ENCODE peak calls at places on chromosomes 2 and 18, in seven cellular contexts. One of them, this sample, is unnamed. For H3K4me1, the result is how much of the 10 kb centered on the place peaks cover.

GRCh38 chr18:864872-865273 is 39.8 kb upstream of the ADCYAP1 start:
- DNase-seq in MM.1S: peak
- DNase-seq in cardiac muscle cell: peak
- DNase-seq in K562: peak
- DNase-seq in uterus: peak
- DNase-seq in tibial artery: peak
- DNase-seq in aorta: peak
- DNase-seq in this sample: peak

GRCh38 chr2:68620762-68621161 is 22.6 kb upstream of the PROKR1 start:
- DNase-seq in MM.1S: no peak
- DNase-seq in cardiac muscle cell: no peak
- DNase-seq in K562: no peak
- DNase-seq in uterus: no peak
- DNase-seq in tibial artery: no peak
- DNase-seq in aorta: no peak
- DNase-seq in this sample: peak

GRCh38 chr18:55265916-55266488 is 306.7 kb upstream of the CCDC68 start:
- DNase-seq in MM.1S: no peak
- DNase-seq in cardiac muscle cell: peak
- DNase-seq in K562: no peak
- DNase-seq in uterus: no peak
- DNase-seq in tibial artery: no peak
- DNase-seq in aorta: no peak
- DNase-seq in this sample: peak

GRCh38 chr2:36611316-36611990 is 13.5 kb upstream of the FEZ2 start:
- DNase-seq in MM.1S: no peak
- DNase-seq in cardiac muscle cell: no peak
- DNase-seq in K562: no peak
- DNase-seq in uterus: no peak
- DNase-seq in tibial artery: no peak
- DNase-seq in aorta: no peak
- DNase-seq in this sample: no peak

GRCh38 chr2:44450082-44450481 is 88.3 kb downstream of the CAMKMT start:
- DNase-seq in MM.1S: no peak
- DNase-seq in cardiac muscle cell: no peak
- DNase-seq in K562: no peak
- DNase-seq in uterus: no peak
- DNase-seq in tibial artery: no peak
- DNase-seq in aorta: no peak
- DNase-seq in this sample: no peak

GRCh38 chr2:199273043-199273647 is 184.6 kb downstream of the SATB2 start:
- DNase-seq in MM.1S: no peak
- DNase-seq in cardiac muscle cell: peak
- DNase-seq in K562: no peak
- DNase-seq in uterus: no peak
- DNase-seq in tibial artery: no peak
- DNase-seq in aorta: no peak
- DNase-seq in this sample: peak

GRCh38 chr2:2591542-2591940 is 260.5 kb upstream of the MYT1L start:
- DNase-seq in MM.1S: no peak
- DNase-seq in cardiac muscle cell: no peak
- DNase-seq in K562: no peak
- DNase-seq in uterus: no peak
- DNase-seq in tibial artery: no peak
- DNase-seq in aorta: no peak
- DNase-seq in this sample: no peak

GRCh38 chr2:38254796-38255195 is 122.3 kb downstream of the ATL2 start:
- DNase-seq in MM.1S: no peak
- DNase-seq in cardiac muscle cell: no peak
- DNase-seq in K562: no peak
- DNase-seq in uterus: no peak
- DNase-seq in tibial artery: no peak
- DNase-seq in aorta: no peak
- DNase-seq in this sample: no peak

GRCh38 chr2:145006957-145007672 is 487.2 kb upstream of the ZEB2 start:
- DNase-seq in MM.1S: no peak
- DNase-seq in cardiac muscle cell: peak
- DNase-seq in K562: no peak
- DNase-seq in uterus: peak
- DNase-seq in tibial artery: peak
- DNase-seq in aorta: peak
- DNase-seq in this sample: no peak
- H3K27ac ChIP-seq in MM.1S: no peak
- H3K27ac ChIP-seq in cardiac muscle cell: no peak
- H3K27ac ChIP-seq in K562: no peak
- H3K27ac ChIP-seq in uterus: peak
- H3K27ac ChIP-seq in tibial artery: peak
- H3K27ac ChIP-seq in aorta: peak
- H3K27ac ChIP-seq in this sample: no peak

DNA sequence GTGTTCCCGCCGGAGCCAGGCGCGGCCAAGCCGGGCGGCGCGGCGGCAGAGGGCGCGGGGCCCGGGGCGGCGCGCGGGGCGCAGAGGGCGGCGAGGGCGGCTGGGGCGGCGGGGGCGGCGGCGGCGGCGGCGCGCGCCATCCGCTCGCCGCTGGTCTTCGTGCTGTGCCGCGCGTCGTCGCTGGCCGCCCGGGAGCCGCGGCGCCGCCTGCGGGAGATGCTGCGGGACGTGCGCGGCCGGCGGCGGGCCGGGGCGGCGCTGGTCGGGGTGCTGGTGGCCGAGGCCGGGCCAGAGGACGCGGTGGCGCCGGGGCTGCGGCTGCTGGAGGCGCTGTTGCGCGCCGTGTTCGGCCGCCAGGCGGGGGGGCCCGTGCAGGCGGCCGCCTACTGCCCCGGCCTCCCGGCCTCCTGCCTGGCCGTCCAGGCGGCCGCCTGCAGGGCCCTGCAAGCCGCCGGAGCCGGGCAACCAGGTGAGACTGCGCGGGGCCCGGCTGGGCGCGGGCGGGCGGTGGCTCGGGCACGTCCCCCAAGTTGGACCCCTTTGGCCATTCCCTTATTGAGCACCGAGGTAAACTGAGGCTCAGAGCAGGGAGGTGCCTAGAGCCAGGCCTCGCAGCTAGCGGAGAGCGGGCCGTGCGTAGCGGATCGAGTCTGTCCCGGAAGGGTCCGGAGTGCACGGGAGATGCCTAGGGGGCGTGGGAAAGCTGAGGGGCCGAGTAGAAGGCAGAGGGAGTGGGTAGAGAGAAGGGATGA is 584 bp downstream of the C2orf72 start:
- DNase-seq in MM.1S: no peak
- DNase-seq in cardiac muscle cell: peak
- DNase-seq in K562: no peak
- DNase-seq in uterus: no peak
- DNase-seq in tibial artery: no peak
- DNase-seq in aorta: no peak
- DNase-seq in this sample: no peak
- H3K4me3 ChIP-seq in MM.1S: no peak
- H3K4me3 ChIP-seq in cardiac muscle cell: peak
- H3K4me3 ChIP-seq in K562: no peak
- H3K4me3 ChIP-seq in uterus: no peak
- H3K4me3 ChIP-seq in tibial artery: peak
- H3K4me3 ChIP-seq in aorta: peak
- H3K4me3 ChIP-seq in this sample: no peak

GRCh38 chr2:223589901-223590300 is 12.3 kb downstream of the SCG2 start:
- DNase-seq in MM.1S: no peak
- DNase-seq in cardiac muscle cell: no peak
- DNase-seq in K562: no peak
- DNase-seq in uterus: no peak
- DNase-seq in tibial artery: no peak
- DNase-seq in aorta: no peak
- DNase-seq in this sample: no peak

GRCh38 chr2:223590964-223591363 is 11.2 kb downstream of the SCG2 start:
- DNase-seq in MM.1S: no peak
- DNase-seq in cardiac muscle cell: no peak
- DNase-seq in K562: no peak
- DNase-seq in uterus: no peak
- DNase-seq in tibial artery: no peak
- DNase-seq in aorta: no peak
- DNase-seq in this sample: no peak

GRCh38 chr2:223594259-223594658 is 7.9 kb downstream of the SCG2 start:
- DNase-seq in MM.1S: no peak
- DNase-seq in cardiac muscle cell: no peak
- DNase-seq in K562: no peak
- DNase-seq in uterus: no peak
- DNase-seq in tibial artery: no peak
- DNase-seq in aorta: no peak
- DNase-seq in this sample: no peak

GRCh38 chr2:223588251-223588650 is 13.9 kb downstream of the SCG2 start:
- DNase-seq in MM.1S: no peak
- DNase-seq in cardiac muscle cell: no peak
- DNase-seq in K562: no peak
- DNase-seq in uterus: no peak
- DNase-seq in tibial artery: no peak
- DNase-seq in aorta: no peak
- DNase-seq in this sample: peak

GRCh38 chr2:223591596-223591995 is 10.6 kb downstream of the SCG2 start:
- DNase-seq in MM.1S: no peak
- DNase-seq in cardiac muscle cell: no peak
- DNase-seq in K562: no peak
- DNase-seq in uterus: no peak
- DNase-seq in tibial artery: no peak
- DNase-seq in aorta: no peak
- DNase-seq in this sample: peak
- H3K4me1 ChIP-seq in MM.1S: under half
- H3K4me1 ChIP-seq in cardiac muscle cell: under half
- H3K4me1 ChIP-seq in K562: under half
- H3K4me1 ChIP-seq in uterus: under half
- H3K4me1 ChIP-seq in tibial artery: under half
- H3K4me1 ChIP-seq in aorta: under half
- H3K4me1 ChIP-seq in this sample: under half

DNA sequence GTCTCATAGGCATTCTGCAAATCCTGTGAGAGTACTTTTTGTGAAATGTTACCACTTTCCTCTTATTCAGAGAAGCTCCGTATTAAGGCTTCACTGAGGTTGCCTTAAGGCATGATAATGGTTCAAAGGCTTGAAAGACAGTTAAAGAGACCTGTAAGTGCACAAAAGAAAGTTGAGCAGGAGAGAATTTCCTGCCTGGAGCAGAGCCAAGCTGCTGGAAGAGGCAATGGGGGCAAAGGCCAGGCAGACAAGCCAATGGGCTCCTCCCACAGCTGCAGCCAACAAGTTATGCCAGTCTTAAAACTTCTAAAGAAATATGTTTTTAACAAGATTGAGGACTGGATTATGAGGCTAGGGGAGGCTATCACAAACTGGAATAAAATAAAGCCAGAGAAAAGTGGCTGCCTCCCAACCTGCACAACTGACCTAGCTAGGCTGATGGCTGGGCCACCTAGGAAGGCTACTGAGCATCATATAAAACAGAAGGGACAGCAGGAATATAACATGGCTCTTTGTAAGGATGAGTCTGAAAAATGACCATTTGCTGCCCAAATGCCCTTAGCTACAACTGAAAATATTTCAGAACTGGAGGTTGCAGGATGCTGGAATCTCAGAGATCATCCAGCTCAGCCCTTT is 2.1 kb downstream of the IL1B start:
- DNase-seq in MM.1S: no peak
- DNase-seq in cardiac muscle cell: peak
- DNase-seq in K562: no peak
- DNase-seq in uterus: no peak
- DNase-seq in tibial artery: no peak
- DNase-seq in aorta: no peak
- DNase-seq in this sample: peak
- H3K27ac ChIP-seq in MM.1S: no peak
- H3K27ac ChIP-seq in cardiac muscle cell: no peak
- H3K27ac ChIP-seq in K562: no peak
- H3K27ac ChIP-seq in uterus: no peak
- H3K27ac ChIP-seq in tibial artery: no peak
- H3K27ac ChIP-seq in aorta: no peak
- H3K27ac ChIP-seq in this sample: no peak

GRCh38 chr2:46461716-46462171 is 17.6 kb upstream of the TMEM247 start:
- DNase-seq in MM.1S: peak
- DNase-seq in cardiac muscle cell: no peak
- DNase-seq in K562: no peak
- DNase-seq in uterus: no peak
- DNase-seq in tibial artery: no peak
- DNase-seq in aorta: no peak
- DNase-seq in this sample: no peak
- H3K4me3 ChIP-seq in MM.1S: peak
- H3K4me3 ChIP-seq in cardiac muscle cell: no peak
- H3K4me3 ChIP-seq in K562: no peak
- H3K4me3 ChIP-seq in uterus: no peak
- H3K4me3 ChIP-seq in tibial artery: no peak
- H3K4me3 ChIP-seq in aorta: no peak
- H3K4me3 ChIP-seq in this sample: no peak

DNA sequence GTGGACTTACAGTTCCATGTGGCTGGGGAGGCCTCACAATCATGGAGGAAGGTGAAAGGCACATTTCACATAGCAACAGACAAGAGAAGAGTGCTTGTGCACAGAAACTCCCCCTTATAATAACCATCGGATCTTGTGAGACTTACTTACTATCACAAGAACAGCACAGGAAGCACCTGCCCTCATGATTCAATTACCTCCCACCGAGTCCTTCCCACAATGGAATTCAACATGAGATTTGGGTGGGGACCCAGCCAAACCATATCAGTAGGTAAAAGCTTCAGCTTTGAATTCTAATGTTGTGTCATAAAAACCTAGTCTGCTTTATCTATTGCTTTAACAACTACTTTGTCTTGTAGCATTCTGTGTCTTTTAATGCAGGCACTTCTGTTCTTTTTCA is 140.4 kb upstream of the PIK3C3 start:
- DNase-seq in MM.1S: no peak
- DNase-seq in cardiac muscle cell: no peak
- DNase-seq in K562: no peak
- DNase-seq in uterus: no peak
- DNase-seq in tibial artery: no peak
- DNase-seq in aorta: no peak
- DNase-seq in this sample: peak
- H3K4me1 ChIP-seq in MM.1S: under half
- H3K4me1 ChIP-seq in cardiac muscle cell: under half
- H3K4me1 ChIP-seq in K562: under half
- H3K4me1 ChIP-seq in uterus: under half
- H3K4me1 ChIP-seq in tibial artery: under half
- H3K4me1 ChIP-seq in aorta: under half
- H3K4me1 ChIP-seq in this sample: under half

This sample was measured in A673.